ENCODE peak calls at places on chromosomes 1 and 21, in five cellular contexts. One of them, this sample, is unnamed.

GRCh38 chr1:220991959-220992704 is 112.9 kb downstream of the HLX start:
- DNase-seq in HFFc6: peak; percentile 14
- DNase-seq in mammary epithelial cell: no peak
- DNase-seq in GM13977: no peak
- DNase-seq in endothelial cell: no peak
- DNase-seq in this sample: no peak

GRCh38 chr1:63752176-63752575 is 21.6 kb upstream of the ROR1 start:
- DNase-seq in HFFc6: no peak
- DNase-seq in mammary epithelial cell: no peak
- DNase-seq in GM13977: no peak
- DNase-seq in endothelial cell: no peak
- DNase-seq in this sample: no peak

GRCh38 chr1:189205863-189206262 is 1271.8 kb downstream of the BRINP3 start:
- DNase-seq in HFFc6: no peak
- DNase-seq in mammary epithelial cell: no peak
- DNase-seq in GM13977: no peak
- DNase-seq in endothelial cell: no peak
- DNase-seq in this sample: no peak

GRCh38 chr1:228142616-228143203 is 2.6 kb downstream of the GUK1 start:
- DNase-seq in HFFc6: no peak
- DNase-seq in mammary epithelial cell: no peak
- DNase-seq in GM13977: peak; percentile 9
- DNase-seq in endothelial cell: no peak
- DNase-seq in this sample: no peak

GRCh38 chr1:110962892-110963665 is 643 bp downstream of the LRIF1 start:
- DNase-seq in HFFc6: peak; percentile 81
- DNase-seq in mammary epithelial cell: peak; percentile 68
- DNase-seq in GM13977: peak; percentile 30
- DNase-seq in endothelial cell: peak; percentile 62
- DNase-seq in this sample: peak; percentile 67

GRCh38 chr1:15427280-15427666 is 11.0 kb upstream of the CTRC start:
- DNase-seq in HFFc6: no peak
- DNase-seq in mammary epithelial cell: no peak
- DNase-seq in GM13977: no peak
- DNase-seq in endothelial cell: no peak
- DNase-seq in this sample: no peak

GRCh38 chr1:23524163-23524562 is 6.9 kb downstream of the E2F2 start:
- DNase-seq in HFFc6: no peak
- DNase-seq in mammary epithelial cell: no peak
- DNase-seq in GM13977: no peak
- DNase-seq in endothelial cell: no peak
- DNase-seq in this sample: no peak

GRCh38 chr1:184905601-184906322 is 68.5 kb downstream of the NIBAN1 start:
- DNase-seq in HFFc6: no peak
- DNase-seq in mammary epithelial cell: no peak
- DNase-seq in GM13977: no peak
- DNase-seq in endothelial cell: no peak
- DNase-seq in this sample: no peak

GRCh38 chr1:98761238-98761637 is 99.7 kb downstream of the SNX7 start:
- DNase-seq in HFFc6: no peak
- DNase-seq in mammary epithelial cell: peak; percentile 7
- DNase-seq in GM13977: no peak
- DNase-seq in endothelial cell: peak; percentile 14
- DNase-seq in this sample: no peak

GRCh38 chr1:228279011-228279721 is 71.3 kb downstream of the OBSCN start:
- DNase-seq in HFFc6: no peak
- DNase-seq in mammary epithelial cell: no peak
- DNase-seq in GM13977: no peak
- DNase-seq in endothelial cell: no peak
- DNase-seq in this sample: no peak

GRCh38 chr1:67824771-67825170 is 8.5 kb downstream of the GNG12 start:
- DNase-seq in HFFc6: no peak
- DNase-seq in mammary epithelial cell: no peak
- DNase-seq in GM13977: no peak
- DNase-seq in endothelial cell: no peak
- DNase-seq in this sample: no peak

GRCh38 chr1:20107351-20107750 is 12.0 kb downstream of the PLA2G2D start:
- DNase-seq in HFFc6: no peak
- DNase-seq in mammary epithelial cell: no peak
- DNase-seq in GM13977: no peak
- DNase-seq in endothelial cell: no peak
- DNase-seq in this sample: no peak

GRCh38 chr1:75579046-75579445 is 31.9 kb downstream of the SLC44A5 start:
- DNase-seq in HFFc6: no peak
- DNase-seq in mammary epithelial cell: no peak
- DNase-seq in GM13977: no peak
- DNase-seq in endothelial cell: no peak
- DNase-seq in this sample: no peak

GRCh38 chr1:209080170-209080781 is 503.2 kb upstream of the CAMK1G start:
- DNase-seq in HFFc6: peak; percentile 36
- DNase-seq in mammary epithelial cell: peak; percentile 28
- DNase-seq in GM13977: no peak
- DNase-seq in endothelial cell: no peak
- DNase-seq in this sample: no peak

DNA sequence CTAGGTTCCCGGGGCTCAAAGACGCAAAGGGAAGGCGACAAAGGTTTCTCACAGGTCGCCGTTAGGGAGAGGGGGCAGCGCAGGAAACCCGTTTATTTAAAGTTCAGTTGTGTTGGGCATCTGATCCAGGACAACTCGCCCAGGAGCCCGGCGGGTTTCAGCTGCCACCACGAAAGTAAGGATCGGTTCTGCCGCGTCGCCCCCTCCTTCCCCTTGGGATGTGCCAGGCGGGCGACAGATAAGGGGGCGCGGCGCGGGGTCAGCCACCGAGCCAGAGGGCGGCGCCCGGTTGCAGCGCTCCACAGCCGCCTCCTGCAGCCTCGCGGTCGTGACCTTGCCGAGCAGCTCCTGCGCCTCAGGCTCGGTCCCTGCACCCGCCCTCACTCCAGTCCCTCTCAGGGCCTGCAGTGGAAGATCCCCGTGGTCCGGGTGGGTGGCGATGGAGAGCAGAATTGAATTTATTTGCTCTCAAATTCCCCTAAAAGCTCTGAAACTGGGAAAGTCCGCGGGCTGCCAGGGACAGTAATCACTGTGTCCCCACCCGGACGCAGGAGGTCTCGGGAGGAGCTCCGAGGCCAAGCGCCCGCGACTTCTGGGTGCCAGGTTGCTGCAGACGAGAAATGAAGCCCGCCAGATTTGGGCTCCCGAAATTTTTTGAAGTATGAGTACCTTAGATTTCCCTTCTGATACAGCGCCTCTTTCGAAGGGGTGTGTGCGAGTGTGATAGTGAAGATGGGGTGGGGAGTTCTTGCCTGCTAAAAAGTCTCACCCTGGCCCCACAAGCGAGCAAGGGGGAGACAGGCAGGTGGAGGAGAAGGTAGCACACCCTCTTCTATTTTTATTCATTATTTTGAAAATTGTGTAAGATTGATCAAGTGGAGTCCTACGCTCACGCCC is 28.4 kb upstream of the NFIA start:
- DNase-seq in HFFc6: no peak
- DNase-seq in mammary epithelial cell: no peak
- DNase-seq in GM13977: no peak
- DNase-seq in endothelial cell: no peak
- DNase-seq in this sample: no peak
- TF ChIP-seq CTCF in HFFc6: peak; percentile 11
- TF ChIP-seq CTCF in mammary epithelial cell: no peak
- TF ChIP-seq CTCF in GM13977: no peak
- TF ChIP-seq CTCF in endothelial cell: no peak
- TF ChIP-seq CTCF in this sample: no peak

GRCh38 chr1:164949758-164950452 is 390.9 kb downstream of the PBX1 start:
- DNase-seq in HFFc6: no peak
- DNase-seq in mammary epithelial cell: no peak
- DNase-seq in GM13977: no peak
- DNase-seq in endothelial cell: no peak
- DNase-seq in this sample: no peak
- TF ChIP-seq CTCF in HFFc6: peak; percentile 28
- TF ChIP-seq CTCF in mammary epithelial cell: no peak
- TF ChIP-seq CTCF in GM13977: no peak
- TF ChIP-seq CTCF in endothelial cell: no peak
- TF ChIP-seq CTCF in this sample: no peak

DNA sequence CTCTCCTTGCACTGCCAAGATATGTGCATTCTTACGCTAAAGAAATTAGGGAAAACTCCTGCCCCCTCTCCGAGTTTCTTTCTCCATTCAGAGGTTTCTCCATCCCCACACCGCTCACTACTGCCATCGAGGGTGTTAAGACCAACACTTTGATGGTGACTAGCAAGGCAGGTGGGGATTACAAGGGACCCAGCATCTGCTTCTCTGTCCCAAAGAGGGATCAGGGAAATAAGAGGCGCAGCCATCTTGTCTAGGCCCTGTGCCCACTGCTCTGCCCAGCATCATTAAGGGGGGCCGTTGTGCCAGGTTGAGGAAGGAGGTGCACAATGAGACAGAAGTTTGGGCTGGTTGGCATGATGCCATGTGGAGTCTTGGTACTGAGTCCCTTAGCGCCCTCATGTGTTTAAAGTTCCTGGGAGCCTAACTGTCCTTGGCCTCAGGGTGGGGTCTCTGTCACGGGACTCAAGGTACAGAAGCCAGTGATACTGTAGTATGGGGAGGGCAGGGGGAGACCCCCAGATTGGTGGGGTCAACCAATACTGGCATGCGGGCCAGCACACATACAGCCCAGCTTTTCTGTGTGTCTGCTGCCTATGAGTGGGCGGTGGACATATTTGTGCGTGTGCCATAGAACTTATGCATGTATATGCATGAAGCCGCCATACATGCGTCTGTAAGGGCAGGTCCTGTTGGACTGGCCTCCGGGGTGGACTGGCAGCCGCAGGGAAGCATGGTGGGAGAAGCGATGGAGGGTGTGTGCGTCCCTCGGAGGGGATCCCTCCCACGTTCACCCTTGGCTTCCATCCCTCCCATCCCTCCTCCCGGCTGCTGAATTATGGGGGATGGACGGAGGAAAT is 5.5 kb downstream of the EFNA3 start:
- DNase-seq in HFFc6: no peak
- DNase-seq in mammary epithelial cell: peak; percentile 50
- DNase-seq in GM13977: no peak
- DNase-seq in endothelial cell: no peak
- DNase-seq in this sample: no peak
- TF ChIP-seq CTCF in HFFc6: no peak
- TF ChIP-seq CTCF in mammary epithelial cell: peak; percentile 62
- TF ChIP-seq CTCF in GM13977: peak; percentile 31
- TF ChIP-seq CTCF in endothelial cell: no peak
- TF ChIP-seq CTCF in this sample: peak; percentile 14

GRCh38 chr1:6579374-6580118 is at the start of gene ZBTB48:
- DNase-seq in HFFc6: peak; percentile 96
- DNase-seq in mammary epithelial cell: peak; percentile 97
- DNase-seq in GM13977: peak; percentile 100
- DNase-seq in endothelial cell: peak; percentile 97
- DNase-seq in this sample: peak; percentile 87

GRCh38 chr1:6582370-6582769 is 2.6 kb downstream of the ZBTB48 start:
- DNase-seq in HFFc6: no peak
- DNase-seq in mammary epithelial cell: no peak
- DNase-seq in GM13977: no peak
- DNase-seq in endothelial cell: no peak
- DNase-seq in this sample: no peak

GRCh38 chr1:6581561-6582305 is 1.9 kb downstream of the ZBTB48 start:
- DNase-seq in HFFc6: no peak
- DNase-seq in mammary epithelial cell: peak; percentile 83
- DNase-seq in GM13977: no peak
- DNase-seq in endothelial cell: no peak
- DNase-seq in this sample: no peak

GRCh38 chr1:6580119-6580587 is 359 bp downstream of the ZBTB48 start:
- DNase-seq in HFFc6: no peak
- DNase-seq in mammary epithelial cell: no peak
- DNase-seq in GM13977: peak; percentile 40
- DNase-seq in endothelial cell: no peak
- DNase-seq in this sample: no peak

GRCh38 chr1:6580588-6581270 is 935 bp downstream of the ZBTB48 start:
- DNase-seq in HFFc6: no peak
- DNase-seq in mammary epithelial cell: no peak
- DNase-seq in GM13977: no peak
- DNase-seq in endothelial cell: peak; percentile 27
- DNase-seq in this sample: no peak
- TF ChIP-seq CTCF in HFFc6: peak; percentile 40
- TF ChIP-seq CTCF in mammary epithelial cell: no peak
- TF ChIP-seq CTCF in GM13977: no peak
- TF ChIP-seq CTCF in endothelial cell: no peak
- TF ChIP-seq CTCF in this sample: no peak

DNA sequence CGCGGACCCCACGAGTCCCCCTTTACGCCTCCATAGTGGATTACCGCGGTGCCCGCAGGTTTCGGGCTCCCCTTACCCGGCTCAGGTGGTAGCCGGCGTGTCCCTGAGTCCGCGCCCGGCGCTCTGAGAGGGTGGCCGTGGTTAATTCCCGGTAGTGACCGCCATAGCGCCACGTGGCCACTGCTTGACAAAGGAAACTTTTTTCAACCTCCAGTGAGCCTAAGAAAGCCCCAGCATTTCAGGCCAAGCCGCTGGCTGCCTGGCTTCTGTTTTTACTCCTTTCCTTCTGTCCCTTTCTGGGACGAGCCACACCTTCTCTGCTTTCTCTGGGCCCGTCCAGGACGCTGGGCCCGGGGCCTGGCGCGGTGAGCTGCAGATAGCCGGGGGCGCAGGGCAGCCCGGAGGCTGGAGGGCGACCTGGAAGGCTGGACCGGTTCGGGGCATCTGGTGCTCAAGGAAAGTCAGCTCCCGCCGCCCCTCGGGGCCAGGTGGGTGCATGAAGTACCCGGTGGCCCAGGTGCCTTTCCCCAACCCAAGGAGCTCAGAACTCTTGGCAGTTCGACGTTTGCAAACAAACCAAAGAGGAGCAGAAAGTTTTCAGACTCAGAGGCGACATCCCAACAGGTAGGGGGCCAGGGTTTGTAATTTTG is 540 bp upstream of the C1orf198 start:
- DNase-seq in HFFc6: peak; percentile 23
- DNase-seq in mammary epithelial cell: peak; percentile 33
- DNase-seq in GM13977: no peak
- DNase-seq in endothelial cell: no peak
- DNase-seq in this sample: no peak
- TF ChIP-seq CTCF in HFFc6: no peak
- TF ChIP-seq CTCF in mammary epithelial cell: no peak
- TF ChIP-seq CTCF in GM13977: no peak
- TF ChIP-seq CTCF in endothelial cell: no peak
- TF ChIP-seq CTCF in this sample: no peak

GRCh38 chr1:176462671-176463225 is at the start of gene PAPPA2:
- DNase-seq in HFFc6: no peak
- DNase-seq in mammary epithelial cell: no peak
- DNase-seq in GM13977: no peak
- DNase-seq in endothelial cell: no peak
- DNase-seq in this sample: no peak

GRCh38 chr1:176471338-176472121 is 8.6 kb downstream of the PAPPA2 start:
- DNase-seq in HFFc6: no peak
- DNase-seq in mammary epithelial cell: no peak
- DNase-seq in GM13977: no peak
- DNase-seq in endothelial cell: no peak
- DNase-seq in this sample: no peak

GRCh38 chr1:176461576-176461975 is 1.4 kb upstream of the PAPPA2 start:
- DNase-seq in HFFc6: no peak
- DNase-seq in mammary epithelial cell: no peak
- DNase-seq in GM13977: no peak
- DNase-seq in endothelial cell: no peak
- DNase-seq in this sample: no peak

GRCh38 chr1:176469450-176469985 is 6.5 kb downstream of the PAPPA2 start:
- DNase-seq in HFFc6: no peak
- DNase-seq in mammary epithelial cell: no peak
- DNase-seq in GM13977: no peak
- DNase-seq in endothelial cell: no peak
- DNase-seq in this sample: no peak

GRCh38 chr1:176466514-176466913 is 3.5 kb downstream of the PAPPA2 start:
- DNase-seq in HFFc6: no peak
- DNase-seq in mammary epithelial cell: peak; percentile 30
- DNase-seq in GM13977: peak; percentile 5
- DNase-seq in endothelial cell: peak; percentile 23
- DNase-seq in this sample: no peak
- TF ChIP-seq CTCF in HFFc6: no peak
- TF ChIP-seq CTCF in mammary epithelial cell: peak; percentile 39
- TF ChIP-seq CTCF in GM13977: peak; percentile 40
- TF ChIP-seq CTCF in endothelial cell: peak; percentile 55
- TF ChIP-seq CTCF in this sample: no peak

GRCh38 chr21:40356644-40357043 is 489.4 kb downstream of the PCP4 start:
- DNase-seq in HFFc6: no peak
- DNase-seq in mammary epithelial cell: no peak
- DNase-seq in GM13977: no peak
- DNase-seq in endothelial cell: no peak
- DNase-seq in this sample: no peak
- TF ChIP-seq CTCF in HFFc6: peak; percentile 27
- TF ChIP-seq CTCF in mammary epithelial cell: no peak
- TF ChIP-seq CTCF in GM13977: no peak
- TF ChIP-seq CTCF in endothelial cell: no peak
- TF ChIP-seq CTCF in this sample: no peak

This sample was measured in AG09319.